ENCODE peak calls at places on chromosome 6, in nine cellular contexts. L is globus pallidus, Z is iris pigment epithelial cell, M is cardiac fibroblast, O is NCI-H1105, S is cardiac muscle cell, W is GM20000, K is H4, P is fibroblast of mammary gland. B is an unnamed sample.

GRCh38 chr6:1035419-1035818 is 276.5 kb upstream of the FOXQ1 start:
- DNase-seq in L (no peak), Z (no peak), M (no peak), O (no peak), S (no peak), W (no peak), K (no peak), P (no peak), B (no peak)

GRCh38 chr6:93787841-93788240 is 368.5 kb upstream of the EPHA7 start:
- DNase-seq in L (no peak), Z (peak; percentile 79), M (peak; percentile 3), O (no peak), S (no peak), W (no peak), K (peak; percentile 21), P (peak; percentile 78), B (no peak)

GRCh38 chr6:41013473-41014153 is 25.4 kb downstream of the UNC5CL start:
- DNase-seq in L (no peak), Z (no peak), M (no peak), O (no peak), S (no peak), W (no peak), K (no peak), P (no peak), B (no peak)

GRCh38 chr6:142013286-142013685 is 119.4 kb upstream of the GJE1 start:
- DNase-seq in L (no peak), Z (peak; percentile 91), M (peak; percentile 82), O (no peak), S (no peak), W (no peak), K (peak; percentile 40), P (peak; percentile 92), B (no peak)

GRCh38 chr6:41734666-41735426 is 562 bp downstream of the TFEB start:
- DNase-seq in L (peak; percentile 96), Z (peak; percentile 84), M (peak; percentile 82), O (peak; percentile 50), S (peak; percentile 89), W (peak; percentile 94), K (peak; percentile 74), P (peak; percentile 64), B (peak; percentile 86)

GRCh38 chr6:56688521-56688920 is 45.8 kb upstream of the DST start:
- DNase-seq in L (no peak), Z (no peak), M (no peak), O (no peak), S (no peak), W (no peak), K (no peak), P (peak; percentile 24), B (no peak)

GRCh38 chr6:26331809-26332226 is 33.2 kb upstream of the BTN3A2 start:
- DNase-seq in L (no peak), Z (no peak), M (no peak), O (no peak), S (no peak), W (peak; percentile 18), K (no peak), P (no peak), B (no peak)

GRCh38 chr6:107079429-107079828 is 35.9 kb downstream of the BEND3 start:
- DNase-seq in L (no peak), Z (no peak), M (no peak), O (no peak), S (no peak), W (no peak), K (no peak), P (no peak), B (no peak)

GRCh38 chr6:19995575-19996257 is 158.5 kb downstream of the ID4 start:
- DNase-seq in L (no peak), Z (no peak), M (no peak), O (no peak), S (peak; percentile 13), W (no peak), K (no peak), P (no peak), B (no peak)